ENCODE peak calls at places on chromosomes 2 and 18, in eight cellular contexts. A is A673; J is naive thymus-derived CD8-positive, alpha-beta T cell; Z is brain microvascular endothelial cell; Q is HEK293T; H is amniotic stem cell; S is psoas muscle; I is occipital lobe. W is an unnamed sample.

GRCh38 chr18:21853020-21853419 is 112.4 kb downstream of the MIB1 start:
- DNase-seq in A (no peak), J (no peak), Z (peak; percentile 23), Q (no peak), H (no peak), S (no peak), I (no peak), W (no peak)

GRCh38 chr2:40716879-40717278 is 265.0 kb upstream of the SLC8A1 start:
- DNase-seq in A (no peak), J (no peak), Z (peak; percentile 61), Q (no peak), H (peak; percentile 69), S (peak; percentile 48), I (no peak), W (peak; percentile 41)

GRCh38 chr2:204483497-204484164 is 61.6 kb upstream of the PARD3B start:
- DNase-seq in A (peak; percentile 17), J (no peak), Z (no peak), Q (peak; percentile 19), H (no peak), S (no peak), I (no peak), W (no peak)

GRCh38 chr18:51070545-51070944 is 40.5 kb downstream of the SMAD4 start:
- DNase-seq in A (no peak), J (no peak), Z (peak; percentile 93), Q (no peak), H (peak; percentile 43), S (no peak), I (no peak), W (no peak)

GRCh38 chr2:159187095-159187494 is 99.4 kb downstream of the WDSUB1 start:
- DNase-seq in A (no peak), J (no peak), Z (no peak), Q (no peak), H (no peak), S (no peak), I (no peak), W (no peak)

GRCh38 chr18:50590625-50591024 is 30.7 kb downstream of the MAPK4 start:
- DNase-seq in A (no peak), J (no peak), Z (no peak), Q (no peak), H (no peak), S (no peak), I (no peak), W (no peak)

GRCh38 chr18:37361223-37362157 is 204.1 kb downstream of the CELF4 start:
- DNase-seq in A (peak; percentile 15), J (no peak), Z (no peak), Q (no peak), H (no peak), S (no peak), I (no peak), W (no peak)

GRCh38 chr2:118856978-118857676 is 9.7 kb upstream of the EN1 start:
- DNase-seq in A (no peak), J (no peak), Z (no peak), Q (no peak), H (no peak), S (no peak), I (no peak), W (no peak)

GRCh38 chr2:112156152-112156986 is 18.2 kb downstream of the FBLN7 start:
- DNase-seq in A (no peak), J (no peak), Z (peak; percentile 62), Q (no peak), H (no peak), S (no peak), I (no peak), W (no peak)

GRCh38 chr2:64277101-64277849 is 133.1 kb upstream of the PELI1 start:
- DNase-seq in A (peak; percentile 39), J (no peak), Z (no peak), Q (no peak), H (no peak), S (no peak), I (no peak), W (no peak)

GRCh38 chr2:44168684-44169154 is at the start of gene PPM1B:
- DNase-seq in A (no peak), J (peak; percentile 99), Z (no peak), Q (no peak), H (no peak), S (peak; percentile 100), I (peak; percentile 100), W (peak; percentile 99)

GRCh38 chr2:3482363-3482821 is 36.9 kb downstream of the ADI1 start:
- DNase-seq in A (no peak), J (no peak), Z (no peak), Q (no peak), H (no peak), S (peak; percentile 46), I (no peak), W (peak; percentile 58)

GRCh38 chr2:62176771-62177170 is 19.1 kb upstream of the B3GNT2 start:
- DNase-seq in A (no peak), J (no peak), Z (no peak), Q (no peak), H (no peak), S (no peak), I (no peak), W (no peak)

GRCh38 chr2:240565267-240566202 is 2.7 kb upstream of the RNPEPL1 start:
- DNase-seq in A (peak; percentile 58), J (peak; percentile 86), Z (peak; percentile 69), Q (no peak), H (no peak), S (peak; percentile 81), I (no peak), W (peak; percentile 76)

GRCh38 chr2:113896791-113897190 is 6.9 kb downstream of the ACTR3 start:
- DNase-seq in A (no peak), J (no peak), Z (no peak), Q (no peak), H (no peak), S (no peak), I (no peak), W (no peak)

GRCh38 chr2:202721621-202722020 is 86.9 kb downstream of the FAM117B start:
- DNase-seq in A (no peak), J (no peak), Z (peak; percentile 53), Q (no peak), H (peak; percentile 46), S (no peak), I (no peak), W (no peak)